ENCODE peak calls at places on chromosome 10, in four cellular contexts. W, S, D and R are unnamed samples.

GRCh38 chr10:79418886-79419595 is 26.4 kb downstream of the ZCCHC24 start:
- DNase-seq in W (no peak), S (no peak), D (no peak), R (no peak)

GRCh38 chr10:124280916-124281315 is 137.8 kb downstream of the OAT start:
- DNase-seq in S (no peak), D (no peak), W (no peak), R (no peak)

GRCh38 chr10:69864321-69864720 is 62.6 kb downstream of the COL13A1 start:
- DNase-seq in D (no peak), S (no peak), W (peak), R (no peak)

GRCh38 chr10:62733654-62734293 is 70.7 kb upstream of the ADO start:
- DNase-seq in S (no peak), W (no peak), D (no peak), R (no peak)

GRCh38 chr10:21077681-21078080 is 180.6 kb upstream of the NEBL start:
- DNase-seq in W (no peak), S (no peak), D (no peak), R (no peak)

GRCh38 chr10:11658801-11659368 is 47.4 kb upstream of the USP6NL start:
- DNase-seq in W (no peak), D (no peak), S (peak), R (no peak)

GRCh38 chr10:89706011-89706410 is 4.6 kb downstream of the KIF20B start:
- DNase-seq in D (no peak), W (peak), S (no peak), R (no peak)

GRCh38 chr10:27223964-27224363 is 16.6 kb downstream of the ACBD5 start:
- DNase-seq in D (no peak), S (peak), W (peak), R (peak)

GRCh38 chr10:55629792-55630490 is 731.1 kb downstream of the ZWINT start:
- DNase-seq in D (no peak), S (peak), W (peak), R (peak)

GRCh38 chr10:93006435-93007039 is 54.1 kb upstream of the CYP26C1 start:
- DNase-seq in W (peak), D (no peak), S (no peak), R (peak)

GRCh38 chr10:117412469-117413005 is 37.3 kb upstream of the PDZD8 start:
- DNase-seq in D (no peak), W (no peak), S (no peak), R (no peak)

GRCh38 chr10:79243211-79244067 is 103.8 kb upstream of the PPIF start:
- DNase-seq in S (peak), W (no peak), D (no peak), R (peak)

GRCh38 chr10:51964630-51965029 is 265.2 kb upstream of the CSTF2T start:
- DNase-seq in W (peak), D (no peak), S (no peak), R (no peak)

GRCh38 chr10:89360153-89360552 is 17.7 kb upstream of the IFIT1B start:
- DNase-seq in D (no peak), S (no peak), W (no peak), R (no peak)

GRCh38 chr10:76492026-76492425 is 1060.6 kb downstream of the LRMDA start:
- DNase-seq in D (no peak), S (no peak), W (peak), R (peak)

GRCh38 chr10:97567891-97568290 is 4.7 kb upstream of the ANKRD2 start:
- DNase-seq in W (no peak), D (no peak), S (no peak), R (no peak)

GRCh38 chr10:132543916-132544743 is 6.5 kb downstream of the INPP5A start:
- DNase-seq in S (no peak), D (no peak), W (no peak), R (no peak)

GRCh38 chr10:79552143-79552542 is 8.1 kb downstream of the SFTPA2 start:
- DNase-seq in W (no peak), S (no peak), D (no peak), R (no peak)

GRCh38 chr10:1149793-1150637 is 93.8 kb downstream of the WDR37 start:
- DNase-seq in S (no peak), W (peak), D (no peak), R (peak)

GRCh38 chr10:128084364-128084763 is 41.9 kb downstream of the MKI67 start:
- DNase-seq in D (no peak), S (peak), W (no peak), R (no peak)
- H3K23ac ChIP-seq in D (no peak), S (no peak), W (no peak), R (no peak)

GRCh38 chr10:35369049-35369760 is 32.9 kb downstream of the CCNY start:
- DNase-seq in W (peak), D (no peak), S (no peak), R (no peak)

GRCh38 chr10:35367107-35367859 is 31.0 kb downstream of the CCNY start:
- DNase-seq in W (no peak), S (no peak), D (no peak), R (no peak)

GRCh38 chr10:35364808-35365207 is 28.5 kb downstream of the CCNY start:
- DNase-seq in S (no peak), D (no peak), W (no peak), R (no peak)

GRCh38 chr10:35368485-35369048 is 32.3 kb downstream of the CCNY start:
- DNase-seq in S (no peak), D (no peak), W (no peak), R (no peak)

DNA sequence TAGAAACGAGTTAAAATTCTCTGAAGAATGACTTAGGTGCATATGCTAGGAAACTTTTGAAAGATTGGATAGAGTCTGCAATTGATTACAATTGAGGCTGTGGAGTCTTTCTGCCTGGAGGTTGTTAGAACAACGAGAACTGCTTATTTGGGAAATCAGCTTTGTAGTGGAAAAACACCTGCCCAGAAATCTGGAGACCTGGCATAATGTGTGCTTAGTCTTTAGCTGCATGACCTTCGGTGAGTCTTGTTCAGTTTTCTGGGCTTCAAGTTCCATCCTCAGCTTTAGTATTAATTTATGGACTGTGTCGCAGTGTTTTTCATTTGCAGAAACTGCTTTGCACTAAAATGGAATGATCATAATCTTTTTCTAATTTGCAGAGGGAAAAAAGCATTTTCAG is 31.7 kb downstream of the CCNY start:
- DNase-seq in W (no peak), D (no peak), S (no peak), R (no peak)
- H4K5ac ChIP-seq in W (no peak), D (no peak), S (no peak), R (no peak)

GRCh38 chr10:43878386-43878785 is 229.7 kb upstream of the ZNF32 start:
- DNase-seq in W (no peak), D (no peak), S (no peak), R (no peak)
- H3K27ac ChIP-seq in W (peak), D (no peak), S (no peak), R (no peak)

GRCh38 chr10:129816702-129817101 is 147.4 kb downstream of the EBF3 start:
- DNase-seq in D (no peak), S (no peak), W (no peak), R (no peak)
- H3K23ac ChIP-seq in D (no peak), S (no peak), W (no peak), R (no peak)

DNA sequence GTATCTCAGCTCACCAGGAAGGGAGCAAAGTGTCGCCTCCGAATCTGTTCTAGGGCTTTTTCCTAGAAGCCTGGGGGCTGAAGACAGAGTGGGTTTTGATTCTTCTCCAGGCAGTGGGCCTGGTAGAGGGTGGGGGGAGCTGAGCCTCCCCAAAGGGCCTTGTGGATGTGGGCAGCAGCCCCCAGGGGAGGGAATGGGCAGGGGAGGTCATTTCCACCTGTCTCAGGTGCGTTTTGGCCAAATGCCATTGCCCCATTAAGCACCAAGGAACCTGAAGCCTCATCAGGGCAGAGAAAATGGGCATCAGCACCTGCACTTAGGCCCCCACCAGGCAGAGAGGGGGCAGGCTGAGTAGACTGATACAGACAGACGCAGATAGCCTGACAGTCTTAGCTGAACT is 3.6 kb upstream of the COMTD1 start:
- DNase-seq in W (no peak), S (no peak), D (no peak), R (no peak)
- H4K5ac ChIP-seq in W (no peak), S (no peak), D (no peak), R (no peak)

GRCh38 chr10:119368581-119368980 is 161.2 kb downstream of the GRK5 start:
- DNase-seq in D (no peak), S (no peak), W (no peak), R (no peak)

GRCh38 chr10:119370046-119370770 is 162.8 kb downstream of the GRK5 start:
- DNase-seq in D (no peak), W (peak), S (no peak), R (peak)

GRCh38 chr10:119368991-119369869 is 161.9 kb downstream of the GRK5 start:
- DNase-seq in S (no peak), W (no peak), D (no peak), R (no peak)

GRCh38 chr10:119371704-119372663 is 164.6 kb downstream of the GRK5 start:
- DNase-seq in W (no peak), S (no peak), D (no peak), R (no peak)

GRCh38 chr10:119370972-119371703 is 163.8 kb downstream of the GRK5 start:
- DNase-seq in S (no peak), D (no peak), W (peak), R (no peak)
- H3K27ac ChIP-seq in S (no peak), D (no peak), W (peak), R (no peak)

DNA sequence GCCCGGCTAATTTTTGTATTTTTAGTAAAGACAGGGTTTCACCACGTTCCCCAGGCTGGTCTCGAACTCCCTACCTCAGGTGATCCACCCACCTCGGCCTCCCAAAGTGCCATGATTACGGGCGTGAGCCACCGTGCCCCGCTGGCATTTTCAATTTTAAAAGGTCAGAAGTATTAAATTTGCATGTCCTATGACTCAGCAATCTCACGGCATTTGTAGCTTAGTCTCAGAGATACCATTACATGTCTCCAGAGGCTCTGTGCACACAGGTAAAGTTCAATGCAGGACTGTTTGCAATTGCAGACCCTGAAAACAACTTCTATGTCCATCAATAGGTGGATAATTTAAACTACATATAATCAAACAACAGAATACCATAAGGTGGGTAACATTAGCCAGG is 99.2 kb downstream of the DLG5 start:
- DNase-seq in S (no peak), W (peak), D (no peak), R (no peak)
- H3K23ac ChIP-seq in S (no peak), W (no peak), D (no peak), R (no peak)

DNA sequence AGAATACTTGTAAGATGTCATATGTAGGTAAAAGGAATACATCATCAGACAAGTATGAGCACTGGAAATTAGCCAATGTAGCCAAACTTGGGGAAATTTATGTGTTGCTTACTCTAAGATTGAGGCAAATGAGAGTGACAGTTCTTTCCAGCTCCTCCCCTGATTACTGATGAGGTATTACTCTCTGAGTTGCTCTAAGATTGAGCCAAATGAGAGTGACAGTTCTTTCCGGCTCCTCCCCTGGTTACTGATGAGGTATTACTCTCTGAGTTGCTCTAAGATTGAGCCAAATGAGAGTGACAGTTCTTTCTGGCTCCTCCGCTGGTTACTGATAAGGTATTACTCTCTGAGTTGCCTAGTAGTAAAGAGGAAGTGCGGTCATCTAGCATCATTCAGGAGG is 435.8 kb downstream of the NRG3 start:
- DNase-seq in W (no peak), D (no peak), S (no peak), R (no peak)
- H4K5ac ChIP-seq in W (no peak), D (no peak), S (no peak), R (no peak)